ENCODE peak calls at places on chromosomes 16 and 17, in eight cellular contexts. One of them, this sample, is unnamed.

GRCh38 chr16:11014159-11014558 is 69.8 kb downstream of the CLEC16A start:
- DNase-seq in EL: peak; percentile 43
- DNase-seq in G401: no peak
- DNase-seq in Right ventricle myocardium superior: no peak
- DNase-seq in Panc1: no peak
- DNase-seq in lower leg skin: no peak
- DNase-seq in AG04450: peak; percentile 78
- DNase-seq in CD8-positive, alpha-beta T cell: no peak
- DNase-seq in this sample: no peak

GRCh38 chr17:46194393-46195216 is 1.4 kb upstream of the KANSL1 start:
- DNase-seq in Panc1: peak; percentile 30
- DNase-seq in lower leg skin: no peak
- DNase-seq in EL: peak; percentile 73
- DNase-seq in AG04450: no peak
- DNase-seq in Right ventricle myocardium superior: no peak
- DNase-seq in G401: peak; percentile 66
- DNase-seq in CD8-positive, alpha-beta T cell: peak; percentile 55
- DNase-seq in this sample: no peak

GRCh38 chr17:39793473-39793872 is 55.7 kb downstream of the GRB7 start:
- DNase-seq in CD8-positive, alpha-beta T cell: no peak
- DNase-seq in Right ventricle myocardium superior: no peak
- DNase-seq in lower leg skin: no peak
- DNase-seq in G401: no peak
- DNase-seq in EL: no peak
- DNase-seq in Panc1: no peak
- DNase-seq in AG04450: no peak
- DNase-seq in this sample: no peak

GRCh38 chr16:28543072-28543471 is 4.3 kb upstream of the NUPR1 start:
- DNase-seq in lower leg skin: no peak
- DNase-seq in AG04450: no peak
- DNase-seq in EL: no peak
- DNase-seq in Panc1: no peak
- DNase-seq in Right ventricle myocardium superior: no peak
- DNase-seq in G401: no peak
- DNase-seq in CD8-positive, alpha-beta T cell: no peak
- DNase-seq in this sample: no peak

GRCh38 chr16:60413969-60414368 is 1622.3 kb downstream of the CDH8 start:
- DNase-seq in Right ventricle myocardium superior: no peak
- DNase-seq in G401: no peak
- DNase-seq in Panc1: no peak
- DNase-seq in lower leg skin: no peak
- DNase-seq in EL: no peak
- DNase-seq in AG04450: no peak
- DNase-seq in CD8-positive, alpha-beta T cell: no peak
- DNase-seq in this sample: no peak

GRCh38 chr17:57517519-57518342 is 227.4 kb downstream of the CCDC182 start:
- DNase-seq in CD8-positive, alpha-beta T cell: no peak
- DNase-seq in EL: no peak
- DNase-seq in Panc1: no peak
- DNase-seq in lower leg skin: no peak
- DNase-seq in G401: no peak
- DNase-seq in Right ventricle myocardium superior: no peak
- DNase-seq in AG04450: no peak
- DNase-seq in this sample: no peak

GRCh38 chr17:40318835-40319332 is 9.9 kb downstream of the RARA start:
- DNase-seq in Panc1: no peak
- DNase-seq in AG04450: no peak
- DNase-seq in lower leg skin: peak; percentile 88
- DNase-seq in Right ventricle myocardium superior: no peak
- DNase-seq in CD8-positive, alpha-beta T cell: no peak
- DNase-seq in EL: no peak
- DNase-seq in G401: no peak
- DNase-seq in this sample: peak; percentile 16

GRCh38 chr16:63185235-63185780 is 1149.1 kb upstream of the CDH8 start:
- DNase-seq in CD8-positive, alpha-beta T cell: no peak
- DNase-seq in G401: no peak
- DNase-seq in Panc1: no peak
- DNase-seq in EL: no peak
- DNase-seq in Right ventricle myocardium superior: no peak
- DNase-seq in AG04450: no peak
- DNase-seq in lower leg skin: no peak
- DNase-seq in this sample: no peak

GRCh38 chr16:4892356-4893102 is 44.4 kb downstream of the PPL start:
- DNase-seq in EL: peak; percentile 23
- DNase-seq in lower leg skin: no peak
- DNase-seq in AG04450: no peak
- DNase-seq in G401: peak; percentile 26
- DNase-seq in CD8-positive, alpha-beta T cell: no peak
- DNase-seq in Right ventricle myocardium superior: peak; percentile 67
- DNase-seq in Panc1: no peak
- DNase-seq in this sample: peak; percentile 65

GRCh38 chr16:263182-263774 is 12.5 kb downstream of the RGS11 start:
- DNase-seq in AG04450: no peak
- DNase-seq in CD8-positive, alpha-beta T cell: no peak
- DNase-seq in EL: no peak
- DNase-seq in lower leg skin: no peak
- DNase-seq in Right ventricle myocardium superior: no peak
- DNase-seq in G401: no peak
- DNase-seq in Panc1: no peak
- DNase-seq in this sample: no peak

GRCh38 chr16:58628845-58629680 is 563 bp downstream of the CNOT1 start:
- DNase-seq in lower leg skin: peak; percentile 92
- DNase-seq in Right ventricle myocardium superior: peak; percentile 72
- DNase-seq in EL: peak; percentile 27
- DNase-seq in CD8-positive, alpha-beta T cell: peak; percentile 37
- DNase-seq in G401: peak; percentile 35
- DNase-seq in Panc1: no peak
- DNase-seq in AG04450: peak; percentile 8
- DNase-seq in this sample: peak; percentile 42

GRCh38 chr17:7083592-7083991 is 3.5 kb upstream of the CLEC10A start:
- DNase-seq in CD8-positive, alpha-beta T cell: no peak
- DNase-seq in G401: no peak
- DNase-seq in AG04450: no peak
- DNase-seq in Right ventricle myocardium superior: no peak
- DNase-seq in lower leg skin: peak; percentile 29
- DNase-seq in EL: no peak
- DNase-seq in Panc1: no peak
- DNase-seq in this sample: no peak

GRCh38 chr16:5069854-5070253 is 1.8 kb upstream of the ALG1 start:
- DNase-seq in AG04450: no peak
- DNase-seq in G401: no peak
- DNase-seq in Right ventricle myocardium superior: peak; percentile 18
- DNase-seq in Panc1: no peak
- DNase-seq in lower leg skin: no peak
- DNase-seq in EL: no peak
- DNase-seq in CD8-positive, alpha-beta T cell: no peak
- DNase-seq in this sample: no peak

GRCh38 chr16:29698484-29699323 is 19.7 kb downstream of the QPRT start:
- DNase-seq in AG04450: no peak
- DNase-seq in Panc1: no peak
- DNase-seq in lower leg skin: no peak
- DNase-seq in G401: no peak
- DNase-seq in CD8-positive, alpha-beta T cell: no peak
- DNase-seq in Right ventricle myocardium superior: no peak
- DNase-seq in EL: no peak
- DNase-seq in this sample: no peak

GRCh38 chr16:49687603-49688002 is 168.3 kb downstream of the ZNF423 start:
- DNase-seq in Right ventricle myocardium superior: no peak
- DNase-seq in CD8-positive, alpha-beta T cell: no peak
- DNase-seq in AG04450: no peak
- DNase-seq in lower leg skin: no peak
- DNase-seq in Panc1: no peak
- DNase-seq in G401: no peak
- DNase-seq in EL: no peak
- DNase-seq in this sample: no peak

GRCh38 chr16:89744813-89745212 is 23.5 kb downstream of the ZNF276 start:
- DNase-seq in AG04450: no peak
- DNase-seq in EL: no peak
- DNase-seq in CD8-positive, alpha-beta T cell: no peak
- DNase-seq in G401: no peak
- DNase-seq in lower leg skin: no peak
- DNase-seq in Panc1: no peak
- DNase-seq in Right ventricle myocardium superior: peak; percentile 70
- DNase-seq in this sample: peak; percentile 52

GRCh38 chr16:50489187-50489586 is 59.0 kb upstream of the NKD1 start:
- DNase-seq in AG04450: no peak
- DNase-seq in Right ventricle myocardium superior: no peak
- DNase-seq in CD8-positive, alpha-beta T cell: no peak
- DNase-seq in EL: no peak
- DNase-seq in lower leg skin: peak; percentile 72
- DNase-seq in G401: no peak
- DNase-seq in Panc1: no peak
- DNase-seq in this sample: no peak

GRCh38 chr17:58694302-58694701 is 1.9 kb downstream of the RAD51C start:
- DNase-seq in G401: no peak
- DNase-seq in lower leg skin: no peak
- DNase-seq in EL: no peak
- DNase-seq in AG04450: no peak
- DNase-seq in Panc1: no peak
- DNase-seq in CD8-positive, alpha-beta T cell: no peak
- DNase-seq in Right ventricle myocardium superior: no peak
- DNase-seq in this sample: no peak

GRCh38 chr16:55754056-55754455 is 78.8 kb downstream of the CES1 start:
- DNase-seq in lower leg skin: no peak
- DNase-seq in G401: no peak
- DNase-seq in Panc1: no peak
- DNase-seq in CD8-positive, alpha-beta T cell: no peak
- DNase-seq in Right ventricle myocardium superior: no peak
- DNase-seq in AG04450: no peak
- DNase-seq in EL: no peak
- DNase-seq in this sample: no peak

GRCh38 chr16:68993885-68994284 is 111.6 kb upstream of the HAS3 start:
- DNase-seq in EL: peak; percentile 82
- DNase-seq in Panc1: no peak
- DNase-seq in Right ventricle myocardium superior: no peak
- DNase-seq in G401: no peak
- DNase-seq in lower leg skin: no peak
- DNase-seq in CD8-positive, alpha-beta T cell: no peak
- DNase-seq in AG04450: peak; percentile 85
- DNase-seq in this sample: no peak

GRCh38 chr16:81076566-81077076 is 417 bp downstream of the C16orf46 start:
- DNase-seq in Panc1: peak; percentile 75
- DNase-seq in CD8-positive, alpha-beta T cell: peak; percentile 88
- DNase-seq in lower leg skin: peak; percentile 97
- DNase-seq in AG04450: peak; percentile 41
- DNase-seq in EL: peak; percentile 89
- DNase-seq in G401: peak; percentile 94
- DNase-seq in Right ventricle myocardium superior: peak; percentile 92
- DNase-seq in this sample: peak; percentile 89

GRCh38 chr17:64133546-64134215 is 3.7 kb upstream of the ERN1 start:
- DNase-seq in Panc1: peak; percentile 43
- DNase-seq in G401: peak; percentile 85
- DNase-seq in AG04450: no peak
- DNase-seq in Right ventricle myocardium superior: no peak
- DNase-seq in CD8-positive, alpha-beta T cell: no peak
- DNase-seq in lower leg skin: peak; percentile 79
- DNase-seq in EL: peak; percentile 71
- DNase-seq in this sample: no peak

GRCh38 chr16:75931043-75931442 is 204.8 kb upstream of the CPHXL start:
- DNase-seq in CD8-positive, alpha-beta T cell: no peak
- DNase-seq in lower leg skin: no peak
- DNase-seq in Right ventricle myocardium superior: no peak
- DNase-seq in Panc1: no peak
- DNase-seq in AG04450: peak; percentile 97
- DNase-seq in G401: no peak
- DNase-seq in EL: peak; percentile 1
- DNase-seq in this sample: no peak

GRCh38 chr16:19418200-19418599 is 517 bp downstream of the TMC5 start:
- DNase-seq in Right ventricle myocardium superior: no peak
- DNase-seq in Panc1: no peak
- DNase-seq in CD8-positive, alpha-beta T cell: no peak
- DNase-seq in lower leg skin: no peak
- DNase-seq in EL: no peak
- DNase-seq in G401: no peak
- DNase-seq in AG04450: no peak
- DNase-seq in this sample: no peak

GRCh38 chr17:80845121-80845862 is 146.3 kb upstream of the CHMP6 start:
- DNase-seq in AG04450: no peak
- DNase-seq in G401: no peak
- DNase-seq in Panc1: no peak
- DNase-seq in lower leg skin: peak; percentile 75
- DNase-seq in EL: no peak
- DNase-seq in CD8-positive, alpha-beta T cell: no peak
- DNase-seq in Right ventricle myocardium superior: no peak
- DNase-seq in this sample: no peak

This sample was measured in left ventricle myocardium inferior.